ENCODE peak calls at places on chromosome 11, in five cellular contexts. N, O, L, U and B are unnamed samples.

GRCh38 chr11:3939211-3939610 is 83.7 kb downstream of the STIM1 start:
- DNase-seq in N (no peak), O (no peak), L (no peak), U (no peak), B (no peak)

GRCh38 chr11:7252683-7253213 is 1.0 kb downstream of the SYT9 start:
- DNase-seq in N (no peak), O (no peak), L (no peak), U (no peak), B (no peak)

GRCh38 chr11:94507485-94507884 is 4.8 kb upstream of the C11orf97 start:
- DNase-seq in N (no peak), O (no peak), L (no peak), U (no peak), B (peak)

GRCh38 chr11:128853556-128853955 is 13.5 kb downstream of the KCNJ1 start:
- DNase-seq in N (no peak), O (no peak), L (no peak), U (no peak), B (no peak)

GRCh38 chr11:97516688-97517087 is 1126.9 kb downstream of the JRKL start:
- DNase-seq in N (no peak), O (no peak), L (no peak), U (no peak), B (no peak)

GRCh38 chr11:128171496-128171895 is 415.9 kb downstream of the ETS1 start:
- DNase-seq in N (no peak), O (no peak), L (peak), U (no peak), B (no peak)

GRCh38 chr11:129270471-129270870 is 78.3 kb upstream of the ARHGAP32 start:
- DNase-seq in N (no peak), O (no peak), L (no peak), U (no peak), B (no peak)

GRCh38 chr11:61193596-61193995 is 9.7 kb upstream of the PGA3 start:
- DNase-seq in N (no peak), O (no peak), L (no peak), U (no peak), B (no peak)

GRCh38 chr11:27467181-27467913 is 5.2 kb downstream of the LGR4 start:
- DNase-seq in N (peak), O (no peak), L (no peak), U (peak), B (no peak)

GRCh38 chr11:31442086-31442485 is 67.3 kb downstream of the IMMP1L start:
- DNase-seq in N (no peak), O (no peak), L (peak), U (peak), B (no peak)

GRCh38 chr11:34204396-34205279 is 99.2 kb downstream of the NAT10 start:
- DNase-seq in N (peak), O (no peak), L (no peak), U (peak), B (no peak)

GRCh38 chr11:130892847-130893246 is 23.4 kb downstream of the SNX19 start:
- DNase-seq in N (no peak), O (no peak), L (no peak), U (no peak), B (no peak)

GRCh38 chr11:72141066-72141465 is 5.5 kb downstream of the FOLR3 start:
- DNase-seq in N (peak), O (no peak), L (no peak), U (no peak), B (peak)

GRCh38 chr11:85977751-85978160 is 91.1 kb downstream of the PICALM start:
- DNase-seq in N (no peak), O (no peak), L (no peak), U (no peak), B (no peak)

GRCh38 chr11:34318111-34319037 is 39.4 kb downstream of the ABTB2 start:
- DNase-seq in N (peak), O (no peak), L (no peak), U (peak), B (no peak)

GRCh38 chr11:121180183-121180582 is 79.1 kb downstream of the TECTA start:
- DNase-seq in N (no peak), O (no peak), L (no peak), U (no peak), B (no peak)

GRCh38 chr11:130817608-130817944 is 98.7 kb downstream of the SNX19 start:
- DNase-seq in N (no peak), O (no peak), L (no peak), U (no peak), B (peak)

GRCh38 chr11:119192111-119192510 is 6.8 kb downstream of the NHERF4 start:
- DNase-seq in N (no peak), O (no peak), L (no peak), U (no peak), B (peak)

GRCh38 chr11:33394431-33395109 is 137.4 kb downstream of the HIPK3 start:
- DNase-seq in N (no peak), O (no peak), L (no peak), U (no peak), B (no peak)

GRCh38 chr11:2542406-2542805 is 97.6 kb downstream of the KCNQ1 start:
- DNase-seq in N (no peak), O (no peak), L (no peak), U (no peak), B (no peak)

GRCh38 chr11:61911701-61912529 is 5.5 kb downstream of the RAB3IL1 start:
- DNase-seq in N (no peak), O (no peak), L (no peak), U (no peak), B (no peak)

GRCh38 chr11:15139101-15139770 is 24.5 kb downstream of the INSC start:
- DNase-seq in N (no peak), O (no peak), L (no peak), U (no peak), B (no peak)

DNA sequence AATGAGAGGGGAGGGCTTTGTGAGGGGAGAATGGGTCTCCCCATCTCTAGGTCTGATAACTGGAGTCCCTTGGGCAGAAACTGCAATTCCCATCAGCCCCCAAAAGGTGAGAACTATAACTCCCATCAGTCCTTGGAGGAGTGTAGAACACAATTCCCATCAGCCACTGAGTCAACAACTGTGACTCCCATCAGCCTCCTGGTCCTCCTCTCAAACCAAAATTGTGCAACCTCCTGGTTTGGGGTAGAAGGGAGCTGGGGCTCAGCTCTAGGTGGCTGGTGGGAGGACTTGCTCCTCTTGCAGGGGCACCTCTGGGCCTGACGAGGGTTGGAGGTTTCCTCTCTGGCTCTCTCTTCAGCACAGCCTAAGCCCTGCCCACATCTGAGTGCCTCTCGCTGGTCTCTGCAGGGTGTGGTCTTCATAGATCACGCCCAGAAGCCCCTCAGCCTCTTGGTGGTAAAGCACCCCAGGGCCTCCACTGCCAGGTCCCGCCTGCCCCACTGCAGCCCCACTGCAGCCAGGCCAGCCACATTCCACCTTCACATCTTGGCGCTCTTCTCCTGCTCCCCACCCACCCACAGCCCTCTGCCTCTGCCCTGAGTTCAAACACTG is 18.5 kb downstream of the SLC22A12 start:
- DNase-seq in N (peak), O (peak), L (no peak), U (no peak), B (peak)
- TF ChIP-seq MYC in N (no peak), O (no peak), L (no peak), U (no peak), B (peak)

GRCh38 chr11:114291847-114292680 is 4.1 kb upstream of the NNMT start:
- DNase-seq in N (peak), O (no peak), L (peak), U (no peak), B (no peak)

GRCh38 chr11:114290503-114291239 is 5.5 kb upstream of the NNMT start:
- DNase-seq in N (no peak), O (no peak), L (peak), U (no peak), B (no peak)

GRCh38 chr11:114293201-114293711 is 2.9 kb upstream of the NNMT start:
- DNase-seq in N (no peak), O (no peak), L (peak), U (no peak), B (no peak)

GRCh38 chr11:114289779-114290178 is 6.4 kb upstream of the NNMT start:
- DNase-seq in N (no peak), O (no peak), L (no peak), U (no peak), B (no peak)

GRCh38 chr11:114291381-114291780 is 4.8 kb upstream of the NNMT start:
- DNase-seq in N (peak), O (no peak), L (peak), U (no peak), B (no peak)
- TF ChIP-seq MYC in N (no peak), O (no peak), L (no peak), U (no peak), B (no peak)

DNA sequence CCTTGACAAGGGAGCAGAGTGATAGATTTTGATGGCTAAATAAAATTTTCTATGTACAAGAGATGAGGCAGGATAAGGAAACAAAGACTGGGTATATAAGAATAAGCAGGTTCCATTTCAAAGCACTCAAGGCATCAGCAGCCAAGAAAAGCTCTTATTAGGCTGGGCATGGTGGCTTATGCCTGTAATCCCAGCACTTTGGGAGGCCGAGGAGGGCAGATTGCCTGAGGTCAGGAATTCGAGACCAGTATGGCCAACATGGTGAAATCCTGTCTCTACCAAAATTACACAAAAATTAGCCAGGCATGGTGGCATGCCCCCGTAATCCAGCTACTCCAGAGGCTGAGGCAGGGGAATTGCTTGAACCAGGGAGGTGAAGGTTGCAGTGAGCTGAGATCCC is 563.4 kb upstream of the CCDC179 start:
- DNase-seq in N (no peak), O (no peak), L (no peak), U (no peak), B (no peak)
- TF ChIP-seq MYC in N (no peak), O (no peak), L (no peak), U (no peak), B (no peak)

DNA sequence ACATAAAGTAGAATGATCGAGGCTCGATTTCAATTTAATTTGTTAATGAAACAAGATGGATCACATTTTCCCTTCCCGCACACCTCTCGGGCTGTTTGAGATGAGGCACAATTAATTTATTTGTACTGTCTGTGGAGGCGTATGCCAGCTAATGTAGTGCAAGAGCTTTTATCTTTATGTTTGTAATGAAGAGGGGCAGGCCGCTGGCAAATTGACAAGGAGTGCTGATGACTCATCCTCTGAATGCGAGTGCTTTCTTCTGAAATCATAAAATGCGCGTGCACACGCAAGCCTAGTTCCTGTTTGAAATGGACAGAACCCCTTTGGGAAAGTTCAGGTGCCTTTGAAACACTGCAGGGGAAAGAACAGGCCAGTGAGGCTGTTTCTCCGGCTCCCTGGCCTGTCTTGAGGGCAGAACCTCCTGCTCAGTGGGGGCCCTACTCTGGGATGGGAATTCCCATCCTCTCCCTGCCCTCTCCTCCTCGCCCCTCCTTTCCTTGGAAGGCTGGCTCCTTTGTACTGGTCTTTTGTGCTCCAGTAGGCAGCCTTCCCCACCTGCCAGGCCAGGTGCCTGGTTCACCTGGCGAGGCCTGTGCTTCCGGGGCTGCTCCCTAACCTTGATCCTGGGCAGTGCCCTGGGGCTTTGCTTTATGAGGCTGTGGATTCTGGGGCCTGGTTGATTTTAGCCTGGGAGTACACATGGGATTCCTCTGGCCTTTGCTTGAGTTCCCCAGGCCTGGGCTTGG is 50.3 kb downstream of the TEAD1 start:
- DNase-seq in N (peak), O (peak), L (peak), U (peak), B (peak)
- TF ChIP-seq MYC in N (peak), O (no peak), L (peak), U (no peak), B (no peak)

GRCh38 chr11:75896843-75897419 is 81.9 kb downstream of the UVRAG start:
- DNase-seq in N (peak), O (peak), L (peak), U (peak), B (peak)
- TF ChIP-seq MYC in N (no peak), O (no peak), L (no peak), U (no peak), B (no peak)

DNA sequence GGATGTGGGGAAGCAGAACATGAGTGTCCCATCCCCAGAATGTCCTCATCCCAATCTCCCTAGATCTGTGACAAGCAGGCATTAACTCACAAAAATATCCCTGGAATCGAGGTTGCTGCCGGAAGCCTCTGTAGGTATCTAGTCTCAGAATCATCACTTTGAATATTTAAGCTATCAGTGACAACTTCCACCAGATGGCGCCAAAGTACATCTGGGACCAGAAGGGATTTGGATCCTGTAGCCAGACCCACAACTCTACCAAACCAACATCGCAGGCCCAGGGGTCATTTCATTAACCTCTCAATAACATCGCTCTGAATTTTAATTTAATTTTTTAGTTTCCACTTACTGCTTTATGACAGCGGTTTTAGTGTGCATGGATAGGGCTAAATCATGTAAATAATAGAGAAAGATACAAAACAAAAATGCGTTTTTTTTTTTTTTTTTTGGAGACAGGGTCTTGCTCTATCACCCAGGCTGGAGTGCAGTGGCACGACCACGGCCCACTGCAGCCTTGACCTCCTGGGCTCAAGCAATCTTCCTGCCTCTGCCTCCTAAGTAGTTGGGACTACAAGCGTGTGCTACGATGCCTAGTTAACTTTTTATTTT is 1.1 kb upstream of the EXT2 start:
- DNase-seq in N (peak), O (peak), L (peak), U (peak), B (peak)
- TF ChIP-seq MYC in N (no peak), O (no peak), L (no peak), U (no peak), B (no peak)

GRCh38 chr11:131916633-131917032 is 546.2 kb downstream of the NTM start:
- DNase-seq in N (no peak), O (no peak), L (no peak), U (no peak), B (no peak)
- TF ChIP-seq MYC in N (no peak), O (no peak), L (no peak), U (no peak), B (no peak)

GRCh38 chr11:57303280-57303989 is 21.3 kb downstream of the TNKS1BP1 start:
- DNase-seq in N (no peak), O (no peak), L (no peak), U (no peak), B (no peak)
- TF ChIP-seq MYC in N (no peak), O (no peak), L (no peak), U (no peak), B (no peak)